ENCODE peak calls at places on chromosomes 7 and 10, in four cellular contexts. L, Z, T and H are unnamed samples.

GRCh38 chr10:29667191-29667590 is 32.4 kb upstream of the SVIL start:
- DNase-seq in L (no peak), Z (no peak), T (no peak), H (no peak)

GRCh38 chr7:55020481-55020871 is 1.7 kb downstream of the EGFR start:
- DNase-seq in T (peak; percentile 70), L (no peak), Z (no peak), H (peak; percentile 12)

GRCh38 chr10:118259288-118259906 is 82.7 kb downstream of the FAM204A start:
- DNase-seq in L (no peak), T (no peak), Z (no peak), H (no peak)

GRCh38 chr7:7698930-7699329 is 19.5 kb downstream of the RPA3 start:
- DNase-seq in L (no peak), Z (no peak), T (no peak), H (no peak)

GRCh38 chr7:27133409-27134157 is 3.0 kb upstream of the HOXA4 start:
- DNase-seq in Z (no peak), T (peak; percentile 8), L (no peak), H (no peak)

GRCh38 chr10:24944512-24945255 is 7.7 kb downstream of the PRTFDC1 start:
- DNase-seq in T (peak; percentile 87), L (no peak), Z (no peak), H (peak; percentile 19)

GRCh38 chr10:64271983-64272382 is 750.8 kb downstream of the REEP3 start:
- DNase-seq in Z (no peak), L (no peak), T (no peak), H (peak; percentile 7)

GRCh38 chr7:66150471-66150870 is 35.8 kb downstream of the CRCP start:
- DNase-seq in Z (no peak), T (peak; percentile 88), L (no peak), H (peak; percentile 60)

GRCh38 chr10:21516270-21517131 is 9.0 kb downstream of the SKIDA1 start:
- DNase-seq in Z (no peak), T (peak; percentile 67), L (no peak), H (no peak)

GRCh38 chr7:150959739-150960734 is 18.1 kb downstream of the KCNH2 start:
- DNase-seq in T (no peak), L (no peak), Z (no peak), H (no peak)

GRCh38 chr7:157691521-157692155 is 354.8 kb downstream of the DNAJB6 start:
- DNase-seq in L (no peak), T (no peak), Z (no peak), H (no peak)

GRCh38 chr7:131948434-131949053 is 392.1 kb upstream of the PODXL start:
- DNase-seq in T (peak; percentile 34), L (no peak), Z (no peak), H (no peak)

GRCh38 chr10:126153686-126154628 is 234.3 kb downstream of the ADAM12 start:
- DNase-seq in L (no peak), Z (no peak), T (peak; percentile 86), H (peak; percentile 30)

GRCh38 chr10:122192142-122192541 is 79.0 kb upstream of the BTBD16 start:
- DNase-seq in T (no peak), L (no peak), Z (no peak), H (no peak)

GRCh38 chr10:123146013-123146891 is 1.7 kb upstream of the HMX2 start:
- DNase-seq in T (no peak), L (no peak), Z (no peak), H (no peak)

GRCh38 chr7:11607676-11608075 is 224.3 kb downstream of the THSD7A start:
- DNase-seq in L (no peak), T (no peak), Z (no peak), H (no peak)

GRCh38 chr7:157411580-157411979 is 74.8 kb downstream of the DNAJB6 start:
- DNase-seq in Z (no peak), T (no peak), L (peak; percentile 55), H (no peak)

GRCh38 chr7:18663321-18663720 is 167.8 kb downstream of the HDAC9 start:
- DNase-seq in T (no peak), L (no peak), Z (no peak), H (no peak)

GRCh38 chr10:128443925-128444324 is 317.7 kb upstream of the MKI67 start:
- DNase-seq in T (no peak), Z (no peak), L (no peak), H (no peak)

GRCh38 chr7:119685906-119686305 is 587.1 kb upstream of the KCND2 start:
- DNase-seq in T (no peak), Z (no peak), L (no peak), H (no peak)

GRCh38 chr7:70177166-70177565 is 578.9 kb downstream of the AUTS2 start:
- DNase-seq in T (peak; percentile 62), Z (no peak), L (no peak), H (peak; percentile 4)

GRCh38 chr7:123573896-123574467 is 16.4 kb upstream of the NDUFA5 start:
- DNase-seq in Z (no peak), T (no peak), L (no peak), H (no peak)

GRCh38 chr7:23938937-23939552 is 229.0 kb downstream of the STK31 start:
- DNase-seq in Z (no peak), L (no peak), T (peak; percentile 10), H (peak; percentile 27)

GRCh38 chr10:90227259-90227658 is 525.9 kb downstream of the KIF20B start:
- DNase-seq in T (peak; percentile 100), Z (no peak), L (no peak), H (peak; percentile 89)

GRCh38 chr10:79434223-79434687 is 11.2 kb downstream of the ZCCHC24 start:
- DNase-seq in Z (no peak), T (peak; percentile 69), L (no peak), H (peak; percentile 38)

GRCh38 chr7:102912742-102913141 is at the start of gene LRRC17:
- DNase-seq in Z (no peak), L (no peak), T (peak; percentile 92), H (peak; percentile 96)

GRCh38 chr7:79828866-79829265 is 305.8 kb upstream of the GNAI1 start:
- DNase-seq in T (no peak), Z (no peak), L (no peak), H (no peak)

GRCh38 chr10:122988501-122988900 is 8.3 kb downstream of the PSTK start:
- DNase-seq in Z (no peak), T (no peak), L (no peak), H (no peak)

GRCh38 chr7:77600952-77601351 is 63.9 kb downstream of the PTPN12 start:
- DNase-seq in Z (no peak), L (no peak), T (no peak), H (no peak)

GRCh38 chr7:71266912-71267311 is 135.0 kb downstream of the GALNT17 start:
- DNase-seq in Z (no peak), T (no peak), L (no peak), H (no peak)

GRCh38 chr7:82163586-82163985 is 280.0 kb downstream of the CACNA2D1 start:
- DNase-seq in L (no peak), Z (no peak), T (no peak), H (no peak)

GRCh38 chr7:158114056-158114850 is 473.4 kb downstream of the PTPRN2 start:
- DNase-seq in L (no peak), T (no peak), Z (no peak), H (no peak)

GRCh38 chr10:15370741-15371701 is at the start of gene FAM171A1:
- DNase-seq in T (peak; percentile 8), Z (no peak), L (peak; percentile 36), H (no peak)

GRCh38 chr10:89921422-89921821 is 220.0 kb downstream of the KIF20B start:
- DNase-seq in Z (no peak), L (no peak), T (peak; percentile 89), H (peak; percentile 3)

GRCh38 chr10:131891929-131892816 is 8.6 kb upstream of the PPP2R2D start:
- DNase-seq in L (no peak), Z (no peak), T (no peak), H (no peak)

DNA sequence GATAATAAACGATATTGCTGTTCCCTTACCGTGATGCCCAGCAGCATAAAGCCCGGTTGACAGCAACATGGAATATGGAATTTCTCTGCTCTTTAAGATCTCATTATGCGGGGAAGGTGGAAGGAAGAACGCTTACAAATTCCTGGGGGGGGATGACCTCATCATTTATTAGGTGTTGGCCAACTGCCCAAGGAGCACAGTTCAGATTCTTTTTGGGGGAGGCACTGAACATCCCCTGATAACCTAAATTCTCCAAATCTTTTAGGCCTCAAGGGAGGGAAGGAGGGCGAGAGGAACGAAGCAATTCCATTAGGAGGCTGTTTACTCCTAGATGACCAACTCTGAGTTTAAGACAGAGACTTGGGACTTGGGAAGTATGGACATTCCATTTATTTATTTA is 5.2 kb upstream of the COL26A1 start:
- DNase-seq in L (no peak), T (no peak), Z (no peak), H (no peak)
- H3K27ac ChIP-seq in L (no peak overlapping the region), T (no peak overlapping the region), Z (no peak overlapping the region), H (no peak overlapping the region)

DNA sequence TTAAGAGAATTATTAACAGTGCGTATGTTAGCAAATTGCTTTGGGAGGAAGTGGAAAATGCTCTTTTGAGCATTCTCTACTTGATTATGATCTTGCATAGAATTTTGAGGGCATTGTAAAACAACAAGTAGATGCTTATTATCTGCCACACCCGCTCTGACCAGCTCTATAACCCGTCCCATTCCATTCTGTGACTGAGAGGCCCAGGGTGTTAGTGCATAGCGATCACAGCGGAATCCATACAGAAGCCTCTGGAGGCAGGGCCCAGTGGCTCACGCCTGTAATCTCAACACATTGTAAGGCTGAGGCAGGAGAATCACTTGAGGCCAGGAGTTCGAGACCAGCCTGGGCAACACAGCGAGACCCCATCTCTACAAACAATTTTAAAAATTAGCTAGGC is 40.4 kb upstream of the WAC start:
- DNase-seq in T (no peak), Z (no peak), L (no peak), H (no peak)
- H3K4me3 ChIP-seq in T (no peak overlapping the region), Z (no peak overlapping the region), L (no peak overlapping the region), H (no peak overlapping the region)

DNA sequence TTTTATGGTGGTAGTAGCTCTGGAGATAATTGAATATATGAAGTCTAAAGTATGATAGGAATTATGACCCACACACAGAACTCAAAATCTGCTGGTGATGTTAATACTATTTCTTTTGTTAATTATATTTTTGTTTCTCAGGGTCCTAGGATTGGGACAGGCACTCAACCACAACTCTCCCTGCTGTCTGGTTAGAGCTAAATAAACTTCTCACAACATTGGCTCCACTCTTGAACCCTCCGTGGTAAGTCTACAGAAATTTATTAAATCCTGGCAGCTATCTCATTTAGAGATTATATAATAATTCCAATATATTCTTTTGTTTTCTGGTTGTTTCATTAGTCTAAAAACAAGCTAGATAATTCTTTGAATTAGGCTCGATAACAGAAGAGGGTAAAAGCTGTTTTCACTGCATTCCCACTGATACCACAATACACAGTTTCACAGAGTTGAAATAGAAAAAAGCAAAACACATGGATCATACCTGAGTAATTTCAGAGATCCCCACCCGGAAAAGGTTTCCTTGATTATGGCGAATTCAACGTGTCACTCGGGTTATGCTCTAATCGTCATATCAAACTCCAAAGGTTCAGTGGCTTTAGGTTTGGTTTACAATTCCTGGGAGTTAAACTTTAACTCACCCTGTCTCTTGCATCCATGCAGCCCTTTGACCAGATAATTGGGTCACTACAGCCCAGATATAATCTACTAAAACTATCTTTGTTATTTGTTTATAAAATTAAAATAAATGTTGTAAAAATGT is at the start of gene A1CF:
- DNase-seq in T (no peak), L (no peak), Z (no peak), H (no peak)
- H3K27ac ChIP-seq in T (no peak within 1 kb of the TSS), L (no peak within 1 kb of the TSS), Z (no peak within 1 kb of the TSS), H (no peak within 1 kb of the TSS)

GRCh38 chr7:31336202-31337035 is 4.1 kb downstream of the NEUROD6 start:
- DNase-seq in Z (no peak), T (no peak), L (no peak), H (no peak)

GRCh38 chr7:31340603-31341002 is at the start of gene NEUROD6:
- DNase-seq in Z (no peak), L (no peak), T (no peak), H (no peak)

GRCh38 chr7:31335161-31335888 is 5.2 kb downstream of the NEUROD6 start:
- DNase-seq in T (no peak), Z (no peak), L (no peak), H (no peak)

GRCh38 chr7:31333301-31333700 is 7.2 kb downstream of the NEUROD6 start:
- DNase-seq in Z (no peak), L (no peak), T (no peak), H (no peak)

GRCh38 chr7:31335889-31336201 is 4.7 kb downstream of the NEUROD6 start:
- DNase-seq in T (no peak), L (no peak), Z (no peak), H (no peak)
- H3K4me3 ChIP-seq in T (no peak overlapping the region), L (no peak overlapping the region), Z (peak overlapping the region; percentile 47), H (no peak overlapping the region)